ENCODE peak calls at places on chromosomes 2 and 18, in five cellular contexts. T is GM23248; V is HepG2; I is A549; H is effector memory CD4-positive, alpha-beta T cell. J is an unnamed sample. For H3K4me1, the result is how much of the 10 kb centered on the place peaks cover.

GRCh38 chr18:9741821-9742541 is 33.9 kb downstream of the RAB31 start:
- DNase-seq in H (no peak), V (peak), T (peak), I (no peak), J (no peak)

GRCh38 chr2:98592565-98592964 is 15.7 kb downstream of the COA5 start:
- DNase-seq in H (no peak), T (no peak), I (no peak), V (no peak), J (no peak)

GRCh38 chr2:127762846-127763245 is 48.1 kb downstream of the WDR33 start:
- DNase-seq in T (peak), V (no peak), H (no peak), I (no peak), J (no peak)

GRCh38 chr2:212732860-212733259 is 194.3 kb upstream of the ERBB4 start:
- DNase-seq in I (no peak), T (peak), H (no peak), V (no peak), J (no peak)

GRCh38 chr18:1017679-1018078 is 113.0 kb downstream of the ADCYAP1 start:
- DNase-seq in V (no peak), T (no peak), I (no peak), H (no peak), J (no peak)

GRCh38 chr2:74703373-74703772 is 49.3 kb downstream of the SEMA4F start:
- DNase-seq in V (no peak), I (no peak), T (no peak), H (no peak), J (no peak)

GRCh38 chr2:48651127-48651526 is 33.5 kb downstream of the GTF2A1L start:
- DNase-seq in I (no peak), V (no peak), H (no peak), T (peak), J (no peak)

GRCh38 chr18:74171910-74172606 is 23.7 kb downstream of the TIMM21 start:
- DNase-seq in V (no peak), H (no peak), I (no peak), T (no peak), J (no peak)

GRCh38 chr18:24346254-24346653 is 51.4 kb downstream of the OSBPL1A start:
- DNase-seq in T (no peak), H (no peak), V (no peak), I (no peak), J (no peak)

GRCh38 chr2:45494275-45494977 is 116.6 kb downstream of the SRBD1 start:
- DNase-seq in V (peak), T (peak), H (no peak), I (peak), J (peak)

GRCh38 chr2:38652431-38653273 is 13.3 kb upstream of the GALM start:
- DNase-seq in T (no peak), I (no peak), V (no peak), H (no peak), J (no peak)

GRCh38 chr2:219551412-219551811 is 7.6 kb downstream of the TMEM198 start:
- DNase-seq in H (no peak), V (no peak), I (no peak), T (peak), J (no peak)

GRCh38 chr2:237139123-237139675 is 53.5 kb downstream of the COPS8 start:
- DNase-seq in T (no peak), H (no peak), I (no peak), V (no peak), J (no peak)

GRCh38 chr2:101296314-101296809 is 12.1 kb downstream of the RNF149 start:
- DNase-seq in V (no peak), H (no peak), I (no peak), T (peak), J (no peak)

GRCh38 chr2:44964704-44965343 is 23.3 kb downstream of the SIX3 start:
- DNase-seq in T (peak), V (no peak), I (no peak), H (no peak), J (no peak)

GRCh38 chr2:236607471-236608307 is 38.1 kb downstream of the ACKR3 start:
- DNase-seq in T (peak), V (no peak), H (no peak), I (no peak), J (no peak)

GRCh38 chr2:230602562-230603230 is 109.9 kb upstream of the CAB39 start:
- DNase-seq in T (no peak), V (no peak), I (no peak), H (peak), J (peak)

GRCh38 chr2:185771396-185771795 is 32.8 kb downstream of the FSIP2 start:
- DNase-seq in V (no peak), T (no peak), I (no peak), H (no peak), J (no peak)

GRCh38 chr2:71748227-71748626 is 294.9 kb downstream of the DYSF start:
- DNase-seq in T (peak), V (no peak), H (no peak), I (no peak), J (no peak)

GRCh38 chr2:205822578-205822977 is 140.3 kb downstream of the NRP2 start:
- DNase-seq in T (peak), I (no peak), V (no peak), H (no peak), J (no peak)

GRCh38 chr18:44715245-44715644 is 34.6 kb downstream of the SETBP1 start:
- DNase-seq in H (no peak), T (peak), V (no peak), I (no peak), J (no peak)

GRCh38 chr2:61671561-61672315 is 133.6 kb upstream of the XPO1 start:
- DNase-seq in V (peak), H (no peak), T (peak), I (no peak), J (no peak)

GRCh38 chr2:54065411-54065810 is 50.0 kb upstream of the ACYP2 start:
- DNase-seq in V (no peak), I (no peak), H (no peak), T (peak), J (no peak)

GRCh38 chr2:111202266-111203040 is 81.7 kb downstream of the BCL2L11 start:
- DNase-seq in H (no peak), I (no peak), T (peak), V (no peak), J (no peak)

GRCh38 chr2:75356857-75357256 is 157.5 kb upstream of the TACR1 start:
- DNase-seq in H (no peak), I (no peak), V (no peak), T (no peak), J (no peak)

GRCh38 chr2:6312377-6312776 is 553.3 kb downstream of the CMPK2 start:
- DNase-seq in H (no peak), V (no peak), I (no peak), T (no peak), J (no peak)

GRCh38 chr18:8972116-8972515 is 130.4 kb upstream of the NDUFV2 start:
- DNase-seq in T (no peak), V (no peak), I (no peak), H (no peak), J (no peak)

GRCh38 chr2:229164545-229165249 is 106.4 kb downstream of the PID1 start:
- DNase-seq in T (peak), V (no peak), H (no peak), I (no peak), J (no peak)

GRCh38 chr2:241865957-241866858 is 3.3 kb upstream of the RTP5 start:
- DNase-seq in H (no peak), T (peak), V (no peak), I (peak), J (no peak)

GRCh38 chr2:216873573-216873972 is 13.7 kb upstream of the TNP1 start:
- DNase-seq in V (no peak), H (no peak), I (no peak), T (no peak), J (no peak)

GRCh38 chr2:100742884-100743283 is 77.1 kb upstream of the NPAS2 start:
- DNase-seq in V (peak), H (no peak), I (no peak), T (peak), J (no peak)

GRCh38 chr2:162317058-162317742 is 1.3 kb downstream of the IFIH1 start:
- DNase-seq in H (no peak), T (no peak), I (no peak), V (no peak), J (no peak)

GRCh38 chr2:46703588-46703987 is 212.0 kb downstream of the MCFD2 start:
- DNase-seq in H (no peak), I (no peak), V (no peak), T (peak), J (no peak)

GRCh38 chr2:17363846-17364245 is 154.4 kb downstream of the RAD51AP2 start:
- DNase-seq in I (no peak), V (no peak), H (no peak), T (no peak), J (no peak)

GRCh38 chr2:80338794-80339193 is 34.2 kb upstream of the LRRTM1 start:
- DNase-seq in T (no peak), I (no peak), H (no peak), V (no peak), J (no peak)

GRCh38 chr2:156321243-156321904 is 11.1 kb downstream of the NR4A2 start:
- DNase-seq in H (no peak), I (no peak), T (peak), V (no peak), J (peak)

DNA sequence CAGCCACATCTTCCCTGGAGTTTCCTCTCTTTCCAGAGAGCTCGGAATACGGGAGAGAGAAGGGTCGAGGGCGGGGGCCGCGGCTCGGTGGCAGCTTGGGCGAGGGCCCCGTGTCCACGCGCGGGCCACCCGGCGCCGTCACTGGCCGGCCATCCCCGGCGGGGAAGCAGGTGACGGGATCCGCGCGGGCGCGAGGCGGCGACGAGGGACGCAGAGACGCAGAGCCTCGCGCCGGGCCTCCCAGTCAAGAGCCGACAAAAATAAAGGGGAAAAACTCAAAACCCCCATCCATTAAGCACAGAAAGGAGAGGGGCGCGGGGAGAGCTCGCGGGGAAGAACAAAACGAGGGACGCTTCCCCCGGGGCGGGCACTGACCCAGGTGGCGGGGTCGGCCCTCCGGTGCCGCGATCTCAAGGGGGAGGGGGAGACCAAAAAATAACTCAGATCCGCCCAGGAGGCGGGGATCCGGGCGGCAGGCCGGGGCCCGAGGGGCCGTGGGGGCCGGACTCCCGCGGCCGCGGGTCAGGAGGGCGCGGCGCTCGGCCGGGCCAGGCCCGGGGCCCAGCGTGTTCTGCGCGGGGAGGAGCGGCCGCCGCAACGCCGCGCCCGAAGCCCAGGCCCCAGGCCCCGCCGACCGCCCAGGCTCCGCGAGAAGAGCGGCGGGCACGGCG is 652 bp downstream of the RNF103 start:
- DNase-seq in I (peak), T (peak), H (peak), V (no peak), J (peak)
- H3K4me3 ChIP-seq in I (peak), T (peak), H (peak), V (peak), J (peak)

GRCh38 chr2:109487237-109487869 is 126.4 kb downstream of the SEPTIN10 start:
- DNase-seq in I (no peak), T (peak), H (no peak), V (no peak), J (no peak)
- H3K4me1 ChIP-seq in I (under half), T (under half), H (under half), V (under half), J (under half)

DNA sequence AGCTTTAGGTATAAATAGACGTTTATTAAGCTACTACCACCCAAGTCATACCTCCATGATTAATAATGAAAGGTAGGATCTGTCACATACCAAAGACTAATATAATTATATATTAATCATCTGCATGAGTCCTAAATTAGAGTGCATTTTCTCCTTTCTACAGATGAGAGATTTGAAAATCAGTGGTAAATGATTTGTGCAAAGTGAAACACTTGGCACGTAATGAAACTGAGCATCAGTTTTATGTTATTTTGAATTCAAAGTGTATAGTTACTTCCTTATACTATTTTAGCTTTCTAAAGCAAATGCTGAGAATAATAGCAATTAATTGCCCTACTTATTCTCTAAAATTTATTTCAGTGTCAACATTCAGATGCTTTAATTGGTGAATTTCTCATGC is 615.3 kb downstream of the TRIB2 start:
- DNase-seq in V (no peak), T (no peak), I (no peak), H (no peak), J (no peak)
- H3K27ac ChIP-seq in V (no peak), T (no peak), I (no peak), H (no peak), J (no peak)

GRCh38 chr18:13613099-13613498 is 113.3 kb downstream of the FAM210A start:
- DNase-seq in V (no peak), H (no peak), T (no peak), I (no peak), J (no peak)
- H3K4me3 ChIP-seq in V (no peak), H (no peak), T (no peak), I (no peak), J (peak)

GRCh38 chr2:210961249-210961648 is 404.9 kb downstream of the CPS1 start:
- DNase-seq in V (peak), H (no peak), I (no peak), T (no peak), J (no peak)

GRCh38 chr2:210963386-210963785 is 407.0 kb downstream of the CPS1 start:
- DNase-seq in H (no peak), T (no peak), V (peak), I (no peak), J (no peak)

GRCh38 chr2:210966330-210966729 is 409.9 kb downstream of the CPS1 start:
- DNase-seq in I (no peak), H (no peak), T (no peak), V (peak), J (no peak)

GRCh38 chr2:210965472-210965871 is 409.1 kb downstream of the CPS1 start:
- DNase-seq in V (no peak), T (peak), H (no peak), I (no peak), J (no peak)

GRCh38 chr2:210964141-210964764 is 407.9 kb downstream of the CPS1 start:
- DNase-seq in T (no peak), H (no peak), V (peak), I (no peak), J (no peak)
- H3K4me1 ChIP-seq in T (under half), H (under half), V (half or more), I (under half), J (under half)

GRCh38 chr18:3457261-3457724 is 7.3 kb downstream of the TGIF1 start:
- DNase-seq in H (no peak), T (no peak), I (no peak), V (no peak), J (no peak)
- H3K27ac ChIP-seq in H (no peak), T (no peak), I (peak), V (peak), J (no peak)

DNA sequence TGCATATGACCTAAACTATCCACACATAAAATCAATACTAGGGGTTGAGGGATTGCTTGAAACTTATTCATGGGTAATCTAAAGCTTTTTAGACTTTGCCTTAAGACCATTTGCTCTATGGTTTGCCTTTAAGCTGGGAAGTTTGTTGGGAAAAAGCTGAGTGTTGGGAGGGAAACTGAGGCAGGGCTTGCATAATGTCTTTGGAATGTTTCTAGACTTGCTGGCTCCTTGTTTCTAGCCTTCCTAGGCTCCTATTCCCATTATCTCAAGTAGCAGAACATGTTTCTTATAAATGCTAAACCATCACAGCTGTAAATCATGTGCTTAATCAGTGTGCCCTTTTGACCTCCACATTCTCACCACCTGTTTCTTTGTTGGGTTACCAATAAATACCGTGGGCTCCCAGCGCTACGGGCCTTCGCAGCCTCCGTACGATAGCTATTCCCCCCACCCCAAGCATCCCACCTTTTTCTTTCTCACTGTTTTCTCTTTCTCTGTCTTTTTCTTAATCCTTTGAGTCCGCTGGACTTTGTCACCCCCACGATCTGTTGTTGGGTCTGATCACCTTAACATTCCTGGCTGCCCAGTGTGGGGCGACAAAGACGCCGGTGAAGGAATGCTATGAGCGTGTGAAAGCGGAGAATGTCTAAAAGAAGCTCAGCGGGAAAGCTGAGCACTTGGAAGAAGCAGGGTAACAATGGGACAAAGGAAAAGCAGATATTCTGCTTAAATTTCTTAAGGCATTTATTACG is 49.4 kb upstream of the CWC22 start:
- DNase-seq in H (no peak), I (no peak), V (no peak), T (no peak), J (no peak)
- H3K4me3 ChIP-seq in H (no peak), I (no peak), V (no peak), T (no peak), J (no peak)

GRCh38 chr2:196163285-196163684 is 8.1 kb downstream of the STK17B start:
- DNase-seq in V (no peak), T (no peak), I (no peak), H (no peak), J (peak)
- H3K4me1 ChIP-seq in V (under half), T (under half), I (under half), H (under half), J (half or more)

GRCh38 chr2:157822533-157822932 is 53.6 kb downstream of the ACVR1 start:
- DNase-seq in V (no peak), H (no peak), I (no peak), T (no peak), J (no peak)

GRCh38 chr2:157822993-157823392 is 53.1 kb downstream of the ACVR1 start:
- DNase-seq in V (no peak), H (no peak), I (no peak), T (peak), J (no peak)

GRCh38 chr2:157821519-157822131 is 54.5 kb downstream of the ACVR1 start:
- DNase-seq in H (no peak), V (no peak), T (no peak), I (no peak), J (no peak)

GRCh38 chr2:157818227-157818626 is 57.9 kb downstream of the ACVR1 start:
- DNase-seq in T (no peak), V (no peak), H (no peak), I (no peak), J (no peak)

DNA sequence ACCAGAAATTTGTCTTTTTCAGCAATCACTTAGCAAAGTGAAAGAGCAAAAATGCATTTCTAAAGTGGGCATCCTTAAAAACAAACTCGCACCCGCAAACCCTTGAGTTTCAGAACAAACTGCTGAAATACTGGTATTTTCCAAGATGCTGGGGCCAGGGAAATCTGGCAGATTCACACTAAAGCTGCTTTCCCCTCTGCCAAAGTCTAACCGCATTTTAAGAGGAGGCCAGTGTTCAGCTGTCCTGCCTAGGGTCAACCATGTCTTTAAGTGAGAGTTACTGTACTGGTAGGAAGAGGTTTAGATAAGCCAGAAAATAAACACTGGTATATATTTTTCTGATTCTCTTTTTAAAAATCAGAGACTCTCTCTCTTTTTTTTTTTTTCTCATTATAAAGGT is 55.9 kb downstream of the ACVR1 start:
- DNase-seq in V (no peak), H (no peak), T (no peak), I (no peak), J (no peak)
- H3K27ac ChIP-seq in V (no peak), H (no peak), T (no peak), I (no peak), J (no peak)

GRCh38 chr2:949894-950626 is 589 bp upstream of the SNTG2 start:
- DNase-seq in T (peak), I (no peak), H (no peak), V (no peak), J (no peak)
- H3K4me3 ChIP-seq in T (peak), I (peak), H (peak), V (no peak), J (no peak)